ENCODE peak calls at places on chromosomes 7 and 10, in ten cellular contexts. P is HCT116, X is A549, H is BE2C, J is adrenal gland, C is cardiac muscle cell, Q is MM.1S, G is AG04449, S is fibroblast of lung, F is esophagus squamous epithelium. E is an unnamed sample.

GRCh38 chr7:152511736-152512135 is 75.9 kb upstream of the KMT2C start:
- DNase-seq in P (no peak), X (peak), H (no peak), J (no peak), C (peak), Q (no peak), G (no peak), S (no peak), F (no peak), E (no peak)

GRCh38 chr10:95287281-95287680 is 3.5 kb downstream of the PDLIM1 start:
- DNase-seq in P (no peak), X (no peak), H (no peak), J (no peak), C (peak), Q (no peak), G (no peak), S (no peak), F (no peak), E (no peak)

GRCh38 chr10:6151087-6151977 is 51.4 kb upstream of the PFKFB3 start:
- DNase-seq in P (no peak), X (peak), H (peak), J (peak), C (peak), Q (peak), G (no peak), S (peak), F (no peak), E (peak)

GRCh38 chr10:119908201-119908600 is 15.7 kb downstream of the SEC23IP start:
- DNase-seq in P (no peak), X (no peak), H (no peak), J (no peak), C (no peak), Q (no peak), G (no peak), S (peak), F (no peak), E (no peak)

GRCh38 chr10:17229717-17229966 is 1.6 kb downstream of the VIM start:
- DNase-seq in P (no peak), X (peak), H (no peak), J (no peak), C (no peak), Q (no peak), G (no peak), S (no peak), F (no peak), E (no peak)

GRCh38 chr10:30694492-30695228 is 65.1 kb upstream of the LYZL2 start:
- DNase-seq in P (no peak), X (no peak), H (no peak), J (no peak), C (no peak), Q (no peak), G (no peak), S (no peak), F (no peak), E (no peak)

GRCh38 chr10:131003455-131003854 is 308.1 kb downstream of the TCERG1L start:
- DNase-seq in P (no peak), X (no peak), H (no peak), J (no peak), C (no peak), Q (no peak), G (no peak), S (no peak), F (no peak), E (no peak)

GRCh38 chr7:3309140-3309539 is 8.1 kb downstream of the SDK1 start:
- DNase-seq in P (no peak), X (no peak), H (no peak), J (no peak), C (peak), Q (no peak), G (no peak), S (peak), F (no peak), E (no peak)

GRCh38 chr7:139570119-139570518 is 46.6 kb downstream of the CLEC2L start:
- DNase-seq in P (no peak), X (no peak), H (no peak), J (no peak), C (no peak), Q (no peak), G (no peak), S (no peak), F (no peak), E (no peak)

GRCh38 chr7:71165708-71166107 is 33.8 kb downstream of the GALNT17 start:
- DNase-seq in P (no peak), X (no peak), H (no peak), J (no peak), C (no peak), Q (no peak), G (no peak), S (no peak), F (no peak), E (no peak)

GRCh38 chr10:128896183-128896805 is 570.7 kb upstream of the MGMT start:
- DNase-seq in P (no peak), X (no peak), H (no peak), J (no peak), C (peak), Q (no peak), G (no peak), S (no peak), F (no peak), E (no peak)

GRCh38 chr7:92590711-92591310 is 621 bp upstream of the FAM133B start:
- DNase-seq in P (no peak), X (no peak), H (no peak), J (no peak), C (no peak), Q (no peak), G (no peak), S (no peak), F (no peak), E (no peak)

GRCh38 chr7:20323587-20323986 is 7.1 kb upstream of the ITGB8 start:
- DNase-seq in P (no peak), X (no peak), H (no peak), J (no peak), C (peak), Q (no peak), G (no peak), S (peak), F (no peak), E (no peak)

GRCh38 chr7:92794386-92794785 is 42.0 kb downstream of the CDK6 start:
- DNase-seq in P (no peak), X (no peak), H (no peak), J (no peak), C (no peak), Q (no peak), G (no peak), S (no peak), F (no peak), E (no peak)

GRCh38 chr10:132347931-132348267 is 15.9 kb downstream of the LRRC27 start:
- DNase-seq in P (no peak), X (no peak), H (no peak), J (no peak), C (no peak), Q (no peak), G (no peak), S (no peak), F (no peak), E (no peak)

GRCh38 chr7:84040365-84040764 is 154.2 kb downstream of the SEMA3A start:
- DNase-seq in P (no peak), X (no peak), H (peak), J (no peak), C (no peak), Q (no peak), G (no peak), S (no peak), F (no peak), E (no peak)

GRCh38 chr7:126079581-126079980 is 1150.0 kb upstream of the POT1 start:
- DNase-seq in P (no peak), X (no peak), H (no peak), J (no peak), C (no peak), Q (peak), G (no peak), S (no peak), F (no peak), E (peak)

GRCh38 chr10:3754727-3755439 is 30.1 kb downstream of the KLF6 start:
- DNase-seq in P (peak), X (peak), H (no peak), J (peak), C (peak), Q (no peak), G (no peak), S (peak), F (no peak), E (no peak)

GRCh38 chr7:100670074-100670473 is 3.5 kb upstream of the GNB2 start:
- DNase-seq in P (no peak), X (no peak), H (no peak), J (no peak), C (no peak), Q (no peak), G (no peak), S (no peak), F (no peak), E (no peak)

GRCh38 chr7:132065973-132066611 is 509.7 kb upstream of the PODXL start:
- DNase-seq in P (no peak), X (no peak), H (no peak), J (no peak), C (no peak), Q (no peak), G (no peak), S (no peak), F (no peak), E (no peak)

GRCh38 chr10:121774813-121775212 is 153.0 kb downstream of the ATE1 start:
- DNase-seq in P (no peak), X (no peak), H (no peak), J (no peak), C (no peak), Q (no peak), G (no peak), S (peak), F (no peak), E (no peak)

GRCh38 chr7:80721880-80722595 is 83.6 kb downstream of the CD36 start:
- DNase-seq in P (peak), X (peak), H (no peak), J (peak), C (peak), Q (no peak), G (no peak), S (peak), F (no peak), E (no peak)

GRCh38 chr10:132445516-132446194 is 48.7 kb downstream of the PWWP2B start:
- DNase-seq in P (no peak), X (no peak), H (no peak), J (no peak), C (no peak), Q (no peak), G (no peak), S (no peak), F (no peak), E (no peak)

GRCh38 chr7:36291387-36292316 is 98.0 kb upstream of the ANLN start:
- DNase-seq in P (peak), X (peak), H (peak), J (peak), C (peak), Q (peak), G (no peak), S (peak), F (peak), E (peak)

GRCh38 chr7:128726031-128726430 is 13.1 kb upstream of the CALU start:
- DNase-seq in P (no peak), X (no peak), H (no peak), J (no peak), C (no peak), Q (no peak), G (no peak), S (no peak), F (no peak), E (no peak)

DNA sequence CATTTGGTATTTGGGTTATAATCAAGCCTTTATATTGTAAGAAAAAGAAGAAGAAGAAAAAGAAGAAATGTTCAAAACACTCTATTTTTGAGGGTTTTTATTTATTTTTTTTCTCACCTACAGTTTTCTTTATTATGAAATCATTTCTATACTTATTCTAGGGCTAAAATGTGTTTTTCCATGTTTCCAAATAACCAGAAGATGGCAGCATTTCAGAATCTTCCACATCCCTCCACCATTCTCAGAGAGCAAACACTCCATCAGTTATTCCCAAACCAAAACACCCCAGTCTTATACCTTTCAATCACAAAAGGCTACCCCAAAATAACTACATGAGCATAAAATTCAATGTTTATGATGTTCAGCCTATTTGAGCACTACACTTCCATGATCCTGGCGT is 38.7 kb upstream of the PPP1R17 start:
- DNase-seq in P (no peak), X (peak), H (no peak), J (no peak), C (peak), Q (no peak), G (no peak), S (no peak), F (no peak), E (no peak)
- TF ChIP-seq CTCF in P (no peak), X (peak), H (peak), J (peak), C (peak), Q (peak), G (peak), S (no peak), F (no peak), E (no peak)

DNA sequence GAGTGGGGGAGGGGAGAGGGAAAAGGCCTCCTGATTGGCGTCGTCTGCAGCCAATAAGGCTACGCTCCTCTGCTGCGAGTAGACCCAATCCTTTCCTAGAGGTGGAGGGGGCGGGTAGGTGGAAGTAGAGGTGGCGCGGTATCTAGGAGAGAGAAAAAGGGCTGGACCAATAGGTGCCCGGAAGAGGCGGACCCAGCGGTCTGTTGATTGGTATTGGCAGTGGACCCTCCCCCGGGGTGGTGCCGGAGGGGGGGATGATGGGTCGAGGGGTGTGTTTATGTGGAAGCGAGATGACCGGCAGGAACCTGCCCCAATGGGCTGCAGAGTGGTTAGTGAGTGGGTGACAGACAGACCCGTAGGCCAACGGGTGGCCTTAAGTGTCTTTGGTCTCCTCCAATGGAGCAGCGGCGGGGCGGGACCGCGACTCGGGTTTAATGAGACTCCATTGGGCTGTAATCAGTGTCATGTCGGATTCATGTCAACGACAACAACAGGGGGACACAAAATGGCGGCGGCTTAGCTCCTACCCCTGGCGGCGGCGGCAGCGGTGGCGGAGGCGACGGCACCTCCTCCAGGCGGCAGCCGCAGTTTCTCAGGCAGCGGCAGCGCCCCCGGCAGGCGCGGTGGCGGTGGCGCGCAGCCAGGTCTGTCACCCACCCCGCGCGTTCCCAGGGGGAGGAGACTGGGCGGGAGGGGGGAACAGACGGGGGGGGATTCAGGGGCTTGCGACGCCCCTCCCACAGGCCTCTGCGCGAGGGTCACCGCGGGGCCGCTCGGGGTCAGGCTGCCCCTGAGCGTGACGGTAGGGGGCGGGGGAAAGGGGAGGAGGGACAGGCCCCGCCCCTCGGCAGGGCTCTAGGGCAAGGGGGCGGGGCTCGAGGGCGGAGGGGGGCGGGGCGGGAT is at the start of gene KAT6B:
- DNase-seq in P (peak), X (peak), H (peak), J (peak), C (peak), Q (peak), G (peak), S (peak), F (peak), E (peak)
- TF ChIP-seq CTCF in P (peak), X (peak), H (peak), J (peak), C (peak), Q (peak), G (peak), S (peak), F (peak), E (peak)

GRCh38 chr10:129970404-129971364 is 6.6 kb upstream of the EBF3 start:
- DNase-seq in P (no peak), X (no peak), H (no peak), J (no peak), C (no peak), Q (no peak), G (no peak), S (no peak), F (no peak), E (peak)

GRCh38 chr10:129967579-129968019 is 3.5 kb upstream of the EBF3 start:
- DNase-seq in P (no peak), X (no peak), H (no peak), J (no peak), C (no peak), Q (no peak), G (no peak), S (no peak), F (no peak), E (no peak)

GRCh38 chr10:129968020-129968861 is 4.2 kb upstream of the EBF3 start:
- DNase-seq in P (no peak), X (no peak), H (no peak), J (no peak), C (no peak), Q (no peak), G (no peak), S (no peak), F (no peak), E (no peak)

GRCh38 chr10:129969528-129970264 is 5.6 kb upstream of the EBF3 start:
- DNase-seq in P (no peak), X (no peak), H (no peak), J (no peak), C (no peak), Q (no peak), G (no peak), S (no peak), F (no peak), E (peak)

DNA sequence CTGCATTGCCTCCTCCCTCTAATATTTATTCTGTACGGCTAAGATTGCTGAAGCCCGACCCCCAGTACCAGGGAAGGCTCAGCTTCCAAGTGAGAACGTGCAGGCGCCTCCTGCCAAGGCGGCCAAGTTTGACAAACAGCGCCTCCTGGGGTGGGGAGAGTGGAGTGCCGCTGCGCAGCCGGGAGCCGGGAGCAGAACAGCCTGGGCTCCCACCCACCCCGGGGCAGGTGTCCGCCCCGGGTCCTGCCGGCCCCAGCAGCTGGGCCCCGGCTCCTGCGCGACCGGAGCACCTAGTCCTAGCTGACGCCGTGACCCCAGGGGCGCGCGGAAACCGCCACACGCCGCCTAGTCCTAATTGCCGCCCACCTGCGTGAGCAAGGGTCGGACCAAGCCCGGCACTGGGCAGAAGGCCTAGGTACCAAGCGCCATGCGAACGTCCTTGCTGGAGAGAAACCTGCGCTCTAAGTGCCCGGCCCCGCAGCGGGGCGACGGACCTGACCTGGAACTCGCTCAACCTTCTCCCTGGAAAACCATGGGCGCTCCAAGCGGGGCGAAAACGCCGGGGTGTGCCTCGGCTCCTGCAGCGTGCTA is 5.0 kb upstream of the EBF3 start:
- DNase-seq in P (no peak), X (peak), H (peak), J (peak), C (peak), Q (no peak), G (no peak), S (no peak), F (no peak), E (no peak)
- TF ChIP-seq CTCF in P (no peak), X (peak), H (peak), J (peak), C (peak), Q (no peak), G (peak), S (peak), F (peak), E (no peak)

DNA sequence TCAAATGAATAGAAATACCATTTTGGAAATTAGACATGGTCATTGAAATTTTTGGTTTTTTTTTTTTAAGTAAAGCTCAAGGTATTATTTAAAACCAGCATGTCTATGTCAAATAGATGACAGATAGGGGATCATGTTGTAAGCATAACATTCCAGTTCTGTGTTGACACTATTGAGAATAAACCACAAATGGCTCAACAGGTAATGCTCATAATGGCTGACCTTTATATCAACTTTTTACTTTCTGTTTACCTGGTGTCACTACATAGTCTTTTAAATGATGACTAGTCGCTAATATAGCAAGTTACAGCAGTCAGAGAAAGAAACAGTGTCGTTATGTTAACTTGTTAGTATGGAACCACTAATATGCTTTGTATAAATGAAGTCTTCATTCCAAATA is 616.0 kb downstream of the GATA3 start:
- DNase-seq in P (no peak), X (no peak), H (no peak), J (no peak), C (no peak), Q (no peak), G (no peak), S (no peak), F (no peak), E (no peak)
- TF ChIP-seq CTCF in P (no peak), X (no peak), H (no peak), J (no peak), C (no peak), Q (no peak), G (no peak), S (no peak), F (no peak), E (no peak)

GRCh38 chr10:21047096-21047495 is 150.0 kb upstream of the NEBL start:
- DNase-seq in P (no peak), X (no peak), H (no peak), J (no peak), C (no peak), Q (no peak), G (no peak), S (no peak), F (no peak), E (no peak)

GRCh38 chr10:21041763-21042458 is 144.8 kb upstream of the NEBL start:
- DNase-seq in P (no peak), X (no peak), H (no peak), J (no peak), C (no peak), Q (no peak), G (no peak), S (no peak), F (no peak), E (no peak)

GRCh38 chr10:21048086-21048485 is 151.0 kb upstream of the NEBL start:
- DNase-seq in P (no peak), X (peak), H (no peak), J (no peak), C (no peak), Q (no peak), G (no peak), S (peak), F (no peak), E (no peak)

GRCh38 chr10:21047511-21047910 is 150.4 kb upstream of the NEBL start:
- DNase-seq in P (no peak), X (no peak), H (no peak), J (no peak), C (no peak), Q (no peak), G (no peak), S (no peak), F (no peak), E (no peak)

DNA sequence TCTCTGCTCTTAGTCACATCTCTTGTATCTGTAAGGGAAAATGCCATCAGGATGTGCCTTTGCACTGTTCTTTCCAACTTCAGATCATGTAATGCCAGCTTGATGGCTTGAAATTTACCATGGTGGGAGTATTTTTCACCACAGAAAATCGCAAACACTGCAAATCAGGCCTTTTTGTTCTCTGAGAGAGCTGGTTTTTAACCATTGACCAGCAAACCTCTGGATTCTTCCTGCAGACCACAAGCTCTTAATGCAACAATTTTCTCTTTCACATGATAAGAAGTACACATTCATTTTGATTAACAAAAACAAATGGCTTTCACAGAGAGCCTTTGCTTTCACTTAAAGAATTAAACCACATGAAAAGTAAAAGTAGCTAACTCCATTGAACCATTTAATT is 145.4 kb upstream of the NEBL start:
- DNase-seq in P (no peak), X (no peak), H (no peak), J (no peak), C (peak), Q (no peak), G (no peak), S (no peak), F (no peak), E (no peak)
- TF ChIP-seq CTCF in P (no peak), X (no peak), H (no peak), J (no peak), C (no peak), Q (no peak), G (no peak), S (no peak), F (no peak), E (no peak)

E was measured in GM13976.